ENCODE peak calls at places on chromosome 4, in ten cellular contexts. P is choroid plexus epithelial cell, D is T-helper 9 cell, I is lower lobe of right lung, U is omental fat pad, R is T-cell, G is COR-L47, F is cardiac fibroblast, Q is HTR-8/SVneo, E is amygdala. Y is an unnamed sample.

GRCh38 chr4:68864438-68865177 is 48.8 kb downstream of the UGT2B10 start:
- DNase-seq in U (no peak), I (no peak), R (no peak), E (no peak), D (no peak), P (no peak), Q (no peak), F (no peak), G (no peak), Y (no peak)

GRCh38 chr4:77877771-77878170 is 15.1 kb downstream of the MRPL1 start:
- DNase-seq in P (no peak), G (no peak), F (no peak), I (no peak), U (no peak), D (no peak), Q (no peak), R (no peak), E (no peak), Y (no peak)

GRCh38 chr4:147590249-147590920 is 26.8 kb upstream of the TMEM184C start:
- DNase-seq in E (peak), G (peak), D (peak), R (peak), U (peak), Q (peak), I (no peak), F (peak), P (peak), Y (no peak)

GRCh38 chr4:147039991-147040575 is 94.4 kb upstream of the TTC29 start:
- DNase-seq in Q (no peak), I (no peak), U (no peak), G (no peak), P (no peak), E (no peak), F (no peak), D (no peak), R (no peak), Y (no peak)

GRCh38 chr4:2411786-2412510 is 6.5 kb downstream of the ZFYVE28 start:
- DNase-seq in I (no peak), F (no peak), R (no peak), Q (no peak), D (peak), E (no peak), G (no peak), P (no peak), U (no peak), Y (no peak)

GRCh38 chr4:157128395-157128794 is 52.4 kb downstream of the GLRB start:
- DNase-seq in R (no peak), F (peak), Q (peak), U (no peak), I (no peak), D (no peak), G (peak), E (no peak), P (peak), Y (no peak)

GRCh38 chr4:168877779-168878491 is 132.1 kb downstream of the CBR4 start:
- DNase-seq in I (peak), R (peak), F (peak), U (no peak), G (no peak), P (no peak), D (no peak), Q (no peak), E (peak), Y (no peak)

GRCh38 chr4:100984901-100985300 is 362.4 kb downstream of the PPP3CA start:
- DNase-seq in G (no peak), D (no peak), F (peak), Q (peak), U (no peak), I (no peak), R (no peak), P (peak), E (no peak), Y (no peak)

GRCh38 chr4:173270312-173271027 is 63.7 kb downstream of the HMGB2 start:
- DNase-seq in G (no peak), I (no peak), P (peak), R (no peak), E (no peak), Q (no peak), D (no peak), F (peak), U (no peak), Y (no peak)

GRCh38 chr4:88958080-88958479 is 98.9 kb downstream of the FAM13A start:
- DNase-seq in U (no peak), G (no peak), E (no peak), F (no peak), I (no peak), Q (no peak), P (no peak), R (no peak), D (no peak), Y (no peak)

GRCh38 chr4:31575504-31575903 is 855.3 kb downstream of the PCDH7 start:
- DNase-seq in F (no peak), R (no peak), I (no peak), D (no peak), P (no peak), Q (no peak), E (no peak), U (no peak), G (no peak), Y (no peak)